ENCODE peak calls at places on chromosomes 3 and 15, in six cellular contexts. H, T, I, K, Z and S are unnamed samples.

GRCh38 chr15:70699873-70700272 is 63.5 kb downstream of the UACA start:
- DNase-seq in I (no peak), K (no peak), H (no peak), Z (no peak), T (no peak), S (no peak)

GRCh38 chr15:57321973-57322601 is 54.2 kb upstream of the CGNL1 start:
- DNase-seq in H (no peak), Z (no peak), K (no peak), I (no peak), T (no peak), S (no peak)

GRCh38 chr3:127720985-127721384 is 48.2 kb downstream of the ABTB1 start:
- DNase-seq in K (no peak), H (no peak), I (peak; percentile 21), Z (no peak), T (no peak), S (no peak)

GRCh38 chr3:34856577-34856976 is 782.7 kb upstream of the ARPP21 start:
- DNase-seq in T (no peak), H (no peak), Z (no peak), K (no peak), I (no peak), S (no peak)

GRCh38 chr15:40893019-40893723 is 1.1 kb upstream of the VPS18 start:
- DNase-seq in H (no peak), Z (no peak), T (no peak), K (no peak), I (no peak), S (no peak)

GRCh38 chr15:67248106-67248505 is 6.4 kb downstream of the AAGAB start:
- DNase-seq in T (no peak), Z (no peak), H (no peak), K (no peak), I (no peak), S (no peak)

GRCh38 chr3:16789344-16790100 is 95.2 kb upstream of the PLCL2 start:
- DNase-seq in Z (no peak), H (no peak), I (no peak), T (no peak), K (no peak), S (no peak)

GRCh38 chr15:75070674-75071073 is 47.3 kb downstream of the PPCDC start:
- DNase-seq in K (no peak), H (no peak), Z (no peak), T (no peak), I (no peak), S (no peak)

GRCh38 chr3:46962990-46963389 is 13.6 kb downstream of the CCDC12 start:
- DNase-seq in H (no peak), Z (no peak), T (no peak), I (no peak), K (no peak), S (no peak)

GRCh38 chr3:186127463-186127862 is 18.6 kb upstream of the ETV5 start:
- DNase-seq in H (no peak), K (no peak), T (no peak), I (no peak), Z (no peak), S (no peak)

GRCh38 chr3:65828706-65829105 is 210.0 kb downstream of the MAGI1 start:
- DNase-seq in T (no peak), H (no peak), I (no peak), Z (no peak), K (no peak), S (no peak)

GRCh38 chr3:52084954-52085730 is 28.8 kb upstream of the DUSP7 start:
- DNase-seq in I (no peak), K (no peak), Z (no peak), H (no peak), T (no peak), S (no peak)